ENCODE peak calls at places on chromosome 19, in four cellular contexts. S is adrenal gland, M is HAP-1, V is mesendoderm. O is an unnamed sample. For H3K4me1, the result is how much of the 10 kb centered on the place peaks cover.

GRCh38 chr19:41753159-41753558 is 2.2 kb upstream of the CEACAM6 start:
- DNase-seq in S (no peak), M (no peak), V (peak), O (no peak)

GRCh38 chr19:14563989-14564650 is 7.7 kb downstream of the NDUFB7 start:
- DNase-seq in S (no peak), M (peak), V (peak), O (no peak)

GRCh38 chr19:48969276-48970138 is 4.4 kb downstream of the FTL start:
- DNase-seq in S (no peak), M (peak), V (peak), O (no peak)

GRCh38 chr19:39951686-39952085 is 17.3 kb upstream of the FCGBP start:
- DNase-seq in S (no peak), M (no peak), V (no peak), O (peak)

GRCh38 chr19:42942187-42942789 is 5.3 kb upstream of the PSG7 start:
- DNase-seq in S (no peak), M (no peak), V (no peak), O (peak)

GRCh38 chr19:17205237-17206140 is 9.7 kb upstream of the USE1 start:
- DNase-seq in S (peak), M (peak), V (peak), O (peak)

GRCh38 chr19:3034845-3035541 is 5.9 kb upstream of the TLE2 start:
- DNase-seq in S (peak), M (no peak), V (peak), O (peak)

GRCh38 chr19:4343056-4343844 is at the start of gene MPND:
- DNase-seq in S (peak), M (peak), V (peak), O (peak)

GRCh38 chr19:48913114-48913513 is 13.0 kb downstream of the NUCB1 start:
- DNase-seq in S (no peak), M (peak), V (peak), O (no peak)

GRCh38 chr19:58042709-58043340 is 9.0 kb downstream of the ZSCAN1 start:
- DNase-seq in S (no peak), M (no peak), V (peak), O (no peak)

GRCh38 chr19:50449236-50449899 is 16.7 kb downstream of the MYBPC2 start:
- DNase-seq in S (no peak), M (no peak), V (no peak), O (no peak)

GRCh38 chr19:17549088-17549740 is 6.2 kb upstream of the COLGALT1 start:
- DNase-seq in S (no peak), M (no peak), V (peak), O (no peak)

GRCh38 chr19:16872728-16873127 is 16.1 kb upstream of the F2RL3 start:
- DNase-seq in S (no peak), M (no peak), V (no peak), O (no peak)

GRCh38 chr19:5537870-5538269 is 29.9 kb downstream of the TINCR start:
- DNase-seq in S (no peak), M (no peak), V (no peak), O (no peak)

GRCh38 chr19:21109116-21109515 is 27.1 kb downstream of the ZNF714 start:
- DNase-seq in S (no peak), M (no peak), V (no peak), O (peak)

GRCh38 chr19:53466726-53467125 is 807 bp upstream of the ZNF813 start:
- DNase-seq in S (no peak), M (no peak), V (peak), O (no peak)

GRCh38 chr19:11887247-11887617 is 350 bp upstream of the ZNF69 start:
- DNase-seq in S (no peak), M (no peak), V (peak), O (no peak)

GRCh38 chr19:49499030-49499670 is 2.9 kb downstream of the RPS11 start:
- DNase-seq in S (peak), M (no peak), V (no peak), O (no peak)

GRCh38 chr19:50567052-50567841 is 988 bp downstream of the LRRC4B start:
- DNase-seq in S (no peak), M (no peak), V (peak), O (no peak)

GRCh38 chr19:53867225-53868090 is at the start of gene MYADM:
- DNase-seq in S (peak), M (peak), V (peak), O (peak)

GRCh38 chr19:56253737-56254136 is 18.8 kb upstream of the EDDM13 start:
- DNase-seq in S (no peak), M (peak), V (peak), O (peak)

GRCh38 chr19:397321-397720 is 11.6 kb downstream of the C2CD4C start:
- DNase-seq in S (no peak), M (no peak), V (no peak), O (no peak)
- H3K4me1 ChIP-seq in S (under half), M (under half), V (under half), O (under half)

DNA sequence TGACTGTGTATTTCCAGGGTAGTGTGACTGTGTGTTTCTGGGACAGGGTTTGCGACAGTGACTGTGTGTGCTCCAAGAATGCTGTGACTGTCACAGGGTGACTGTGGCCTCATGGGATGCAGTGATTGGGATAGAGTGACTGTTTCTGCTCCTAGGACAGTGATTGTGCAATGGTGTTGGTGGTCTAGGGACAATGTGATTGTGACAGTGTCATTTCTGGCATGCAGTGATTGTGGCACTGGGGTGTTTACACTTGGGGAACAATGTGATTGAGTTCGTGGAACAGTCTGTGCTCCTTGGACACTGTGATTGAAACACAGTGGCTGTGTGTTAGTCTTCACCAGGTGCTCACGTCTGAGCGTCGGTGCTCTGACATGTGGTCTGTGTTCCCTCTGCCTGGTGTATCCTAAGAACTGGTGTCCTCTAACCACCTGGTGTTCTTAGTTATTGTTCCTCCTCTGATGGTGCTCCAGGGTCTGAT is 1.7 kb downstream of the PDE4A start:
- DNase-seq in S (no peak), M (no peak), V (no peak), O (no peak)
- H3K4me1 ChIP-seq in S (under half), M (under half), V (under half), O (under half)

GRCh38 chr19:46828484-46828883 is 22.2 kb downstream of the AP2S1 start:
- DNase-seq in S (no peak), M (no peak), V (no peak), O (peak)
- H3K4me1 ChIP-seq in S (under half), M (under half), V (under half), O (under half)

GRCh38 chr19:10736916-10737551 is 19.2 kb downstream of the DNM2 start:
- DNase-seq in S (no peak), M (no peak), V (peak), O (no peak)

GRCh38 chr19:10737680-10738079 is 19.8 kb downstream of the DNM2 start:
- DNase-seq in S (no peak), M (no peak), V (no peak), O (no peak)

GRCh38 chr19:10742494-10742893 is 24.6 kb downstream of the DNM2 start:
- DNase-seq in S (no peak), M (no peak), V (no peak), O (no peak)

GRCh38 chr19:10744222-10744847 is 26.5 kb downstream of the DNM2 start:
- DNase-seq in S (no peak), M (no peak), V (no peak), O (no peak)

DNA sequence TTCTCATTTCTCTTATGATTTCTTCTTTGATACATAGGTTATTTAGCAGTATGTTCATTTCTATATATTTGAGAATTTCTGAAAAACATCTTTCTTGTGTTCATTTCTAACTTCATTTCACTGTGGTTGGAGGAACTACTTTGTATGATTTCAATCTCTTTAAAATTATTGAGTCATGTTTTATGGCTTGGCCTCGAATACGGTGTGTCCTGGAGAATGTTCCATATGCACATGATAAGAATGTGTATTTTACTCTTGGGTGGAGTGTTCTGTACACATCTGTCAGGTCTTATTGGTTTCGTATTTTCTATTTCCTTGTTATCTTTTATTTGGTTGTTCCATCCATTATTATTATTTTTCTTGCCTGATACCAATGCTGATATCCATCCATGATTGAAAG is 22.9 kb downstream of the DNM2 start:
- DNase-seq in S (no peak), M (no peak), V (no peak), O (no peak)
- H3K4me1 ChIP-seq in S (half or more), M (under half), V (under half), O (under half)

GRCh38 chr19:38699027-38699346 is 45.3 kb downstream of the CAPN12 start:
- DNase-seq in S (no peak), M (no peak), V (no peak), O (no peak)
- H3K4me1 ChIP-seq in S (half or more), M (under half), V (under half), O (under half)

GRCh38 chr19:1254081-1254527 is 5.7 kb downstream of the MIDN start:
- DNase-seq in S (peak), M (no peak), V (no peak), O (no peak)
- H3K4me1 ChIP-seq in S (under half), M (under half), V (under half), O (under half)